ENCODE peak calls at places on chromosomes 4 and X, in ten cellular contexts. T, L, Y, B, Q, R, D, W, U and N are unnamed samples.
A peak's percentile ranks its signal among the peaks of the same experiment; 100 is the strongest.

GRCh38 chr4:7124643-7125442 is 57.0 kb upstream of the GRPEL1 start:
- DNase-seq in T (peak; percentile 44), L (no peak), Y (peak; percentile 91), B (peak; percentile 84), Q (no peak), R (no peak), D (no peak), W (peak; percentile 81), U (peak; percentile 95), N (peak; percentile 35)

GRCh38 chr4:76147454-76148141 is 599 bp downstream of the NUP54 start:
- DNase-seq in T (peak; percentile 22), L (peak; percentile 73), Y (peak; percentile 56), B (peak; percentile 78), Q (peak; percentile 82), R (no peak), D (peak; percentile 9), W (peak; percentile 25), U (peak; percentile 75), N (peak; percentile 38)

GRCh38 chr4:41318839-41319530 is 62.3 kb downstream of the UCHL1 start:
- DNase-seq in T (peak; percentile 33), L (no peak), Y (no peak), B (no peak), Q (peak; percentile 91), R (no peak), D (no peak), W (no peak), U (no peak), N (no peak)

GRCh38 chr4:103046416-103047290 is 27.1 kb upstream of the SLC9B1 start:
- DNase-seq in T (no peak), L (peak; percentile 68), Y (peak; percentile 34), B (peak; percentile 68), Q (peak; percentile 63), R (peak; percentile 8), D (no peak), W (peak; percentile 24), U (peak; percentile 46), N (no peak)

GRCh38 chr4:66693694-66694093 is 851.6 kb downstream of the CENPC start:
- DNase-seq in T (no peak), L (no peak), Y (no peak), B (peak; percentile 42), Q (peak; percentile 24), R (no peak), D (no peak), W (no peak), U (no peak), N (no peak)

GRCh38 chr4:174394915-174395314 is 111.2 kb downstream of the CEP44 start:
- DNase-seq in T (no peak), L (no peak), Y (peak; percentile 24), B (peak; percentile 41), Q (no peak), R (no peak), D (peak; percentile 19), W (no peak), U (peak; percentile 63), N (peak; percentile 17)

GRCh38 chr4:148415500-148415899 is 26.7 kb downstream of the NR3C2 start:
- DNase-seq in T (no peak), L (no peak), Y (no peak), B (peak; percentile 13), Q (no peak), R (no peak), D (no peak), W (no peak), U (peak; percentile 3), N (no peak)

GRCh38 chr4:137387924-137388323 is 144.4 kb downstream of the PCDH18 start:
- DNase-seq in T (no peak), L (no peak), Y (peak; percentile 56), B (peak; percentile 81), Q (no peak), R (no peak), D (no peak), W (no peak), U (peak; percentile 85), N (no peak)

GRCh38 chr4:15653864-15654391 is 1.2 kb downstream of the FBXL5 start:
- DNase-seq in T (no peak), L (peak; percentile 69), Y (no peak), B (peak; percentile 71), Q (peak; percentile 42), R (no peak), D (no peak), W (peak; percentile 23), U (peak; percentile 65), N (no peak)

GRCh38 chr4:15652191-15652590 is 3.0 kb downstream of the FBXL5 start:
- DNase-seq in T (no peak), L (no peak), Y (no peak), B (no peak), Q (no peak), R (no peak), D (no peak), W (no peak), U (peak; percentile 13), N (no peak)

GRCh38 chr4:15653430-15653829 is 1.7 kb downstream of the FBXL5 start:
- DNase-seq in T (no peak), L (no peak), Y (no peak), B (no peak), Q (no peak), R (no peak), D (no peak), W (no peak), U (no peak), N (no peak)

GRCh38 chr4:15649914-15650545 is 5.1 kb downstream of the FBXL5 start:
- DNase-seq in T (peak; percentile 20), L (peak; percentile 74), Y (no peak), B (peak; percentile 63), Q (peak; percentile 69), R (no peak), D (no peak), W (peak; percentile 30), U (peak; percentile 63), N (no peak)

DNA sequence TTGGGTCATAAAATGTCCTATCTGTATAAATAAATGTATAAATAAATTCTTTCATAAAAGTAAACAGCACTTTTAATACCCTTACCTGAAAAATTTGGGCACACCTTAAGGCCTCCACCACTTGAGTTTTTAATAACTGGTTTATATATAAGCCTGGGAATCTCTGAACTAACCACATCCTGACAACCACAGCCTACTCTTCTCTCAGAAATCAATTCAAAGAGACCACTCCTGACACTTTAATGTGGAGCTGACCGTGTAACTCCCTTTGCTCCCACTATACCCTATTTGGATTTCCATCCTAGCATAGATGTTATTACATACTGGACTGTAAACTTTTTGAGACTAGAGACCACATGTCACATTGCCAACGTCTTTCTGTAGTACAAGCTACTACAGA is 3.5 kb downstream of the FBXL5 start:
- DNase-seq in T (no peak), L (peak; percentile 15), Y (no peak), B (no peak), Q (no peak), R (no peak), D (no peak), W (no peak), U (peak; percentile 19), N (no peak)
- H3K4me3 ChIP-seq in T (no peak overlapping the region), L (peak overlapping the region; percentile 11), Y (no peak overlapping the region), B (no peak overlapping the region), Q (no peak overlapping the region), R (peak overlapping the region; percentile 18), D (no peak overlapping the region), W (no peak overlapping the region), U (no peak overlapping the region), N (no peak overlapping the region)

DNA sequence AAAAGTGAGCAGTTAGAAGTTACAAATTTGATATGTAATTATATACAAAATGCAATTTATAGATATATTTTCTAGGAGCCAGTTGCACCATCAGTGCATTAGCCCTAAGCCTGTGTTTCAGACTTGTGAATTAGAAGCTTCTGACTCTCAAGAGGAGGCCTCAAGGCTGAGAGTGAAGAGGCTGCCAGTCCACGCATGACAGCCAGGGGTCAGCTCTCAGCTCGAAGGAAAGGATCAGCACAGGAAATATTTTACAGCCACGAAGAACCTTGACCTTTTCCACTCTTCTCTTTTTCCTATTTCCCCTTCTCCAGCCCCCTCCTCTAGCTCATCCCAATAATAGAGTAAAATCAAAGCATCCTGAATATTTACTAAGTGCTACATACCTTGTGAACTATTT is 642.4 kb downstream of the TRIML1 start:
- DNase-seq in T (no peak), L (no peak), Y (no peak), B (no peak), Q (peak; percentile 32), R (no peak), D (no peak), W (no peak), U (peak; percentile 16), N (no peak)
- TF ChIP-seq CTCF in T (peak; percentile 25), L (no peak), Y (peak; percentile 18), B (no peak), Q (no peak), R (no peak), D (peak; percentile 32), W (no peak), U (peak; percentile 37), N (peak; percentile 58)

GRCh38 chr4:123506311-123506685 is 109.7 kb downstream of the SPRY1 start:
- DNase-seq in T (no peak), L (no peak), Y (no peak), B (no peak), Q (no peak), R (no peak), D (no peak), W (no peak), U (no peak), N (no peak)
- H3K4me3 ChIP-seq in T (peak overlapping the region; percentile 45), L (no peak overlapping the region), Y (peak overlapping the region; percentile 42), B (peak overlapping the region; percentile 55), Q (peak overlapping the region; percentile 32), R (no peak overlapping the region), D (no peak overlapping the region), W (no peak overlapping the region), U (no peak overlapping the region), N (no peak overlapping the region)

GRCh38 chrX:41730101-41730500 is 6.1 kb downstream of the GPR82 start:
- DNase-seq in T (no peak), L (no peak), Y (no peak), B (peak; percentile 30), Q (no peak), R (no peak), D (peak; percentile 9), W (no peak), U (peak; percentile 12), N (no peak)

GRCh38 chrX:41733939-41734338 is 10.0 kb downstream of the GPR82 start:
- DNase-seq in T (no peak), L (peak; percentile 90), Y (no peak), B (no peak), Q (no peak), R (peak; percentile 69), D (no peak), W (no peak), U (no peak), N (no peak)

GRCh38 chrX:41737065-41737464 is 13.1 kb downstream of the GPR82 start:
- DNase-seq in T (no peak), L (no peak), Y (no peak), B (no peak), Q (no peak), R (no peak), D (no peak), W (no peak), U (no peak), N (no peak)

GRCh38 chrX:41732260-41732659 is 8.3 kb downstream of the GPR82 start:
- DNase-seq in T (no peak), L (no peak), Y (no peak), B (no peak), Q (no peak), R (no peak), D (no peak), W (no peak), U (no peak), N (no peak)

DNA sequence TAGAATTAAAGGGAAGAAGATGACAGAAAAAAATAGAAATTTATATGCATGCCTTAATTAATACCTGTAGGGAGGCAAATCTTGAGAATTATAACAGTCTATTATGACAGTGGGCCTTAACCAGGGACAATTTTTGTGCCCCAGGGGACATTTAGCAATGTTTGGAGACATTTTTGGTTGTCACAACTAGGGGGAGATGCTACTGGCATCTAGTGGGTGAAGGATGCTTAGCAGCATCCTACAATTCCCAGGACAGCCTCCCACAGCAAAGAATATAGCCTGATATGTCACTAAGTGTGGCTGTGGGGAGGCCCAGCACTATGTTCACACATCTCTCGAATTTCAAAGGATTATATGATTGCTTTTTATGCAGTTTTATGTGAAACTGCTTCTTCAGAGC is 10.5 kb downstream of the GPR82 start:
- DNase-seq in T (no peak), L (peak; percentile 28), Y (peak; percentile 1), B (peak; percentile 33), Q (no peak), R (no peak), D (no peak), W (no peak), U (peak; percentile 20), N (no peak)
- TF ChIP-seq CTCF in T (peak; percentile 23), L (peak; percentile 43), Y (peak; percentile 54), B (peak; percentile 52), Q (peak; percentile 43), R (peak; percentile 47), D (peak; percentile 51), W (no peak), U (peak; percentile 43), N (peak; percentile 32)